ENCODE peak calls at places on chromosomes 7 and 10, in five cellular contexts. N is transverse colon, A is stomach, W is sigmoid colon, F is ovary. T is an unnamed sample.

GRCh38 chr10:60828489-60828852 is 50.2 kb downstream of the CDK1 start:
- DNase-seq in N (no peak), A (no peak), W (no peak), F (no peak), T (no peak)

GRCh38 chr10:47030191-47030698 is 119.0 kb downstream of the PTPN20 start:
- DNase-seq in N (no peak), A (peak), W (peak), F (peak), T (no peak)

GRCh38 chr7:44195901-44196300 is 4.9 kb upstream of the YKT6 start:
- DNase-seq in N (no peak), A (no peak), W (peak), F (no peak), T (no peak)

GRCh38 chr7:158702944-158703343 is 1.7 kb downstream of the NCAPG2 start:
- DNase-seq in N (no peak), A (no peak), W (no peak), F (no peak), T (no peak)

GRCh38 chr10:88851706-88852105 is at the start of gene ANKRD22:
- DNase-seq in N (peak), A (peak), W (no peak), F (no peak), T (no peak)

GRCh38 chr7:69635572-69636190 is 37.4 kb downstream of the AUTS2 start:
- DNase-seq in N (no peak), A (no peak), W (no peak), F (no peak), T (no peak)

GRCh38 chr10:992523-993340 is 4.5 kb downstream of the GTPBP4 start:
- DNase-seq in N (no peak), A (no peak), W (no peak), F (no peak), T (no peak)

GRCh38 chr10:21427804-21428481 is 97.5 kb downstream of the SKIDA1 start:
- DNase-seq in N (no peak), A (no peak), W (no peak), F (no peak), T (no peak)

GRCh38 chr7:104852386-104852785 is 161.6 kb upstream of the KMT2E start:
- DNase-seq in N (no peak), A (no peak), W (no peak), F (no peak), T (no peak)

GRCh38 chr10:77909755-77910375 is 16.7 kb downstream of the DLG5 start:
- DNase-seq in N (peak), A (peak), W (no peak), F (peak), T (no peak)

GRCh38 chr7:159231017-159231416 is 86.3 kb upstream of the VIPR2 start:
- DNase-seq in N (no peak), A (no peak), W (no peak), F (no peak), T (no peak)

GRCh38 chr10:60148266-60148840 is 241.3 kb downstream of the ANK3 start:
- DNase-seq in N (peak), A (no peak), W (no peak), F (no peak), T (no peak)

GRCh38 chr10:593421-593820 is 96.0 kb downstream of the DIP2C start:
- DNase-seq in N (no peak), A (no peak), W (no peak), F (no peak), T (no peak)

GRCh38 chr10:12766222-12766621 is 235.3 kb downstream of the CCDC3 start:
- DNase-seq in N (no peak), A (no peak), W (no peak), F (no peak), T (no peak)

GRCh38 chr10:111146025-111146640 is 69.3 kb downstream of the ADRA2A start:
- DNase-seq in N (no peak), A (no peak), W (no peak), F (peak), T (no peak)

GRCh38 chr7:132865366-132865765 is 216.5 kb downstream of the CHCHD3 start:
- DNase-seq in N (no peak), A (no peak), W (no peak), F (no peak), T (no peak)

GRCh38 chr7:159040912-159041711 is 103.6 kb downstream of the VIPR2 start:
- DNase-seq in N (no peak), A (peak), W (peak), F (no peak), T (no peak)

GRCh38 chr10:96971324-96971723 is 139.2 kb downstream of the LCOR start:
- DNase-seq in N (no peak), A (no peak), W (no peak), F (no peak), T (no peak)
- TF ChIP-seq EP300 in N (no peak), A (no peak), W (no peak), F (no peak), T (no peak)

DNA sequence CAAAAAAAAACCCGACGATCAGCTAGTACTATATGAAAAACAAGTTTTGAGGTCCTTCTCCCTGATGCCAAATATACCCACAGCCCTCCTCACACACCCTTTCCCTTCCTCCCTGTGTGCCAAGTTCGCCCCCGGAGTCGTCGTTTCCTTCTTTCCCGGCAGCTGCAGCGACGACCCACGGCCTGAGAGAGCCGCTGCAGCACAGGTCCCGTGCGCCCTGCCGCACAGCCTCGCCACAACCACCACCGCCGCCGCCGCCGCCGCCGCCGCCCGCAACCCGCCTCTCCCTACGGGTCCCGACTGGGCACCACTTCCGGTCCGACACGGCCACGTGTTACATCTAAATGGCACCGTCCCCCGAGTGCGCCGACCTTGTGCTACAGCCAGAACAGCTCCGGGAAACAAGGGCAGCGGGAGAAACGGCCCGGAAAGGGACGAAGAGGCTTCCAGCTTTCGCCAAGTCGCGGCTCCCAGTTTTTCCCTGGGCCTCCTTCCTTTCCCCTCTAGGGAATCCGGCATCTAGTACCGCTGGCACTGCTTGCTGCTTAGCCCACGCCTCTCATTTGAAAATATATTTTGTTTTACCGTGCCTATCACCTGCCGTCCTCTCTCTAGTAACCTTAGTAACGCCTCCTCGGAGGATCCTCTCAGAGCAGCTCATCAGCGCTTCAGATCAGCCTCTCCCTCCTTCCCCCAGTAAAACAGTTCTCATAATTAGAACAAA is at the start of gene FRA10AC1:
- DNase-seq in N (peak), A (peak), W (peak), F (peak), T (peak)
- TF ChIP-seq EP300 in N (no peak), A (peak), W (no peak), F (peak), T (peak)

DNA sequence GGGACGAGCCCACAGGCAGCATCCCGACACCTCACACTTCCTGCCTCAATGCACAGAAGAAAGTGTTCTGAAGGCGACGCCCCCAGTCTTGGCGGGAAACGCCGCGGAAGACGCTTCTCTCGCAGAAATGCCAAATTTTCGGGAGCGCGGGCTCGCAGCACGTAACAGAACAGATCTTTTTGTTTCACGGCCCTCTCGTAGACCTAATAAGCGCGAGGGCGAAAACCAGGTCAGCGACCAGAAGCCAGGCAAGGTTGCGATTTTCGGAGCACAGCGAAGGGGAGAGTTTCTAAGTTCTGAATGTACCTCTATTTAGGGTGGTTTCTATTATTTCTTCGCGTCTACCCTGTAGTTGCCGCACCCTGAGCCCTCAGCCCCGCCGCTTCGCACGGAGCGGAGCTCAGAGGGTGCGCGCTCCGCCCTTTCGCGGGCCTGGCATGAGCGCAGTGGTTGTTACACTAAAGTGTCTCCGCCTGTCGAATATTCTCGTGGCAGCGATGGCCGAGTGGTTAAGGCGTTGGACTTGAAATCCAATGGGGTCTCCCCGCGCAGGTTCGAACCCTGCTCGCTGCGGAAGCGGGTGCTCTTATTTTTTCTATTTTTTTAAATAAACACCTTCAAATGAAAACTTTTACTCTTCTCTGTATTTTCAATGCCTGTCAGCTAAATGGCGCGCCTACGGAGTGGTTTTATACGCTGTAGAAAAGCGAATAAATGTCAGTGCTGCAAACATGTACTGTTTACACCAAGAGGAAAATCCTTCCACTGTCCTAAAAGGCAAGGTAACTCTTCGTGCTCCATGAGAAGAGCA is 68.2 kb upstream of the CTNNA3 start:
- DNase-seq in N (peak), A (peak), W (peak), F (peak), T (peak)
- TF ChIP-seq EP300 in N (no peak), A (no peak), W (no peak), F (no peak), T (peak)

DNA sequence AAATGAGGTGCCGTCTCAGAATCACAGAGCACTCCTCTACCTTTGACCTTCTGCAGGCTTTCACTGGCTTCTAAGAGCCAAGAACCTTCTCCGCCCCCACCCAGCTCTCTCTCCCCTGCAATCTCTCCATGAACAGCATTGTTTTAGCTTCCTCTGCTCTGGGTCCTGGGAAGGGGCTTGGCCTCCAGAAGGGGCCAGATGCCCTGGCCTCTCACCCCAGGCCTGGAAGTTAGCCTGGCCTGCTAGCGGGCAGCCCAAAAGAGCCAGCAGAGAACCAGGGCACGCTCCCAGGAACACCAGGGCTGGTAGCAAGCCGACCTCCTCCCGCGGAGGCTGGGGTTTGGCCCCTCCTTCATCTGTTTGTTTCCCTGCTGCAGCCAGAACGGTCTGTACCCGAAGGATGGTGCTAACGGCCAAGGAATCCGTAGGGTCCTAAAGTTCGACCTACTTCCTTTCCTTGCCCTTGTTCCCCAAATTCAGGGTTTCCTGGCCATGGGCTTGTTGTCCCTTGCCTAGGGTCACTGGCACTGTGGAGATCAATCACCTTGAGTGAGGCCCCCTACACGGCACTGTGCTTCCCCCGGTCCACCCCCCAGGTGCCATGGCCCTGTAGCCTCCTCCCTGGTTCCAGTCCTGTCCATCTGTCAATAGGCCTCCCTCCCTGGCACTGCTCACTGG is 18.7 kb upstream of the DDIT4 start:
- DNase-seq in N (peak), A (peak), W (peak), F (peak), T (peak)
- TF ChIP-seq EP300 in N (peak), A (peak), W (peak), F (peak), T (peak)

DNA sequence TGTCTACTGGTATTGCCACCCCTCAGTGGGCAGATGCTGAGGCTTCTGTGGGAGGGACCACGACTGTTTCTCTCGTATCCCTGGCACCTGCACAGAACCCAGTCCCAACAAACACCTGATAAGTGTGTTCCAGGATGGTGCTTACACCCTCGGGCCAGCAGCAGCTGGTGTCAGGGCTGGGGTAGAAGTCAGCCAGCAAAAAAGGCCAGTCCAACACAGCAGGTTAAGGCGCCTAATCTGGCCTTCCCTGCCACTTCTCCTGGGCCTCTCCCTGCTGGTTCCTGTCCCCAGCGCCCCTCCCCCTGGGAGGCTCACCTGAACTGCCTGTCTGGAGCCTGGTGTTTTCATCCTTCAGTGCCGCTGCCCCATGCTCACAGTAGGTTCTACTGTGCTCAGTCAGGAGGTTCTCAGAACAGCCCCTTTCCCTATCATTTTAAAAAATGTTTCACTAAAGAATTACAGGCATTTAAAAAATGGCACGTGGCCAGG is 20.0 kb downstream of the PODXL start:
- DNase-seq in N (no peak), A (no peak), W (peak), F (no peak), T (no peak)
- TF ChIP-seq EP300 in N (no peak), A (no peak), W (no peak), F (no peak), T (no peak)

GRCh38 chr7:81112731-81113130 is 193.9 kb upstream of the SEMA3C start:
- DNase-seq in N (no peak), A (no peak), W (no peak), F (no peak), T (no peak)

GRCh38 chr7:81110673-81111072 is 191.8 kb upstream of the SEMA3C start:
- DNase-seq in N (no peak), A (no peak), W (no peak), F (no peak), T (no peak)

GRCh38 chr7:81114682-81115081 is 195.8 kb upstream of the SEMA3C start:
- DNase-seq in N (no peak), A (no peak), W (no peak), F (no peak), T (no peak)

GRCh38 chr7:81111358-81111757 is 192.5 kb upstream of the SEMA3C start:
- DNase-seq in N (no peak), A (no peak), W (no peak), F (no peak), T (no peak)

DNA sequence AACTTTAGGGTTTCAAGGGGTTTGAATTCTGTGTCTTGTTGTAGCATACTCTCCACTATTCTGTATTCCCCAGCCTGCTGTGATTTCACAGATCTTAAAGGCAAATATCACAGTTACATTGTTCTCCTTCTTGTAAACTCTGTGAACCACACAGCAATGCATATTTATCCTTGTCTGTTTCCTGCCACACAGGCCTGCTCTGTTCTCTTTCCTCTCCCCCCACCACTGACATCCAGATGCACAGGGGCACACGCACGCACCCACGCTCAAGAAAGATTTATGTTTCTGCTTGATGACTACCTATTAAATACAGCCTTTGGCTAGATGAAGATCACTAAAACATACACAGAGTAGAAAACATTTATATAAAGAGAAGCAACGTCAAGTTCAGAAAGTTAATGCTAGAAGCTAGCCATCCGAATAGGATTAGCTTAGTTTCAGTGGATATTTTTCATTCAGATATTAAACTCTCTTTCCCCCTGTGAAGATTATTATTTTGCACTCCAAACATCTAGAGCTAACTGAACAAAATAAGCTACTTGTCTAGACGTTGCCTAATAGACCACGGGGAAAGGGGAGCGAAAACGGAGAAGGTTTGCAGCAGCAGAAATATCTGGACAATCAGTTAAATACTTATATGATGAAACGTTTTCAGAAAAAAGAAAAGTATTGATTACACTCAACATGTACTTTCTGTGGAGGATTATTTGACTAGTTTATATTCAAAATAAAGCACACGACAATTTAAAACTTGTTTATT is 193.1 kb upstream of the SEMA3C start:
- DNase-seq in N (no peak), A (no peak), W (peak), F (no peak), T (no peak)
- TF ChIP-seq EP300 in N (no peak), A (no peak), W (peak), F (no peak), T (no peak)

T was measured in tibial nerve.